ENCODE peak calls at places on chromosomes 2 and 18, in six cellular contexts. H is Peyer's patch, F is K562, A is body of pancreas, W is tibial artery, O is A549. P is an unnamed sample.

GRCh38 chr2:11344342-11344955 is at the start of gene ROCK2:
- DNase-seq in H (peak; percentile 92), F (peak; percentile 90), A (peak; percentile 85), W (peak; percentile 86), O (peak; percentile 91), P (peak; percentile 86)

GRCh38 chr18:37403100-37403781 is 162.4 kb downstream of the CELF4 start:
- DNase-seq in H (no peak), F (no peak), A (peak; percentile 20), W (no peak), O (no peak), P (no peak)

GRCh38 chr2:127066942-127067341 is 40.0 kb downstream of the BIN1 start:
- DNase-seq in H (peak; percentile 68), F (no peak), A (peak; percentile 40), W (peak; percentile 85), O (no peak), P (no peak)

GRCh38 chr18:23134780-23135678 is at the start of gene CABLES1:
- DNase-seq in H (peak; percentile 77), F (peak; percentile 33), A (peak; percentile 70), W (peak; percentile 75), O (peak; percentile 59), P (no peak)

GRCh38 chr18:36440614-36441013 is 143.1 kb downstream of the FHOD3 start:
- DNase-seq in H (no peak), F (no peak), A (peak; percentile 19), W (no peak), O (no peak), P (no peak)

GRCh38 chr2:188971316-188971930 is 2.8 kb upstream of the COL3A1 start:
- DNase-seq in H (no peak), F (no peak), A (no peak), W (no peak), O (no peak), P (no peak)

GRCh38 chr2:96916156-96917007 is 46.5 kb upstream of the SEMA4C start:
- DNase-seq in H (no peak), F (no peak), A (no peak), W (no peak), O (no peak), P (no peak)

GRCh38 chr2:172098650-172099471 is 3.8 kb downstream of the DLX2 start:
- DNase-seq in H (no peak), F (peak; percentile 95), A (peak; percentile 42), W (no peak), O (peak; percentile 77), P (peak; percentile 76)

GRCh38 chr2:173048901-173049661 is 26.6 kb upstream of the MAP3K20 start:
- DNase-seq in H (peak; percentile 87), F (peak; percentile 22), A (peak; percentile 80), W (peak; percentile 89), O (peak; percentile 97), P (peak; percentile 85)

GRCh38 chr18:23131693-23132319 is 3.5 kb upstream of the CABLES1 start:
- DNase-seq in H (peak; percentile 82), F (peak; percentile 82), A (peak; percentile 64), W (peak; percentile 62), O (peak; percentile 76), P (no peak)

GRCh38 chr2:202508686-202509085 is 126.1 kb upstream of the FAM117B start:
- DNase-seq in H (no peak), F (no peak), A (no peak), W (no peak), O (no peak), P (no peak)

GRCh38 chr2:218505754-218506371 is 62.3 kb downstream of the USP37 start:
- DNase-seq in H (no peak), F (no peak), A (no peak), W (no peak), O (no peak), P (no peak)

GRCh38 chr18:11163668-11164067 is 14.3 kb upstream of the PIEZO2 start:
- DNase-seq in H (no peak), F (no peak), A (no peak), W (no peak), O (peak; percentile 36), P (no peak)
- TF ChIP-seq CTCF in H (peak; percentile 23), F (peak; percentile 69), A (peak; percentile 40), W (peak; percentile 12), O (peak; percentile 48), P (no peak)

DNA sequence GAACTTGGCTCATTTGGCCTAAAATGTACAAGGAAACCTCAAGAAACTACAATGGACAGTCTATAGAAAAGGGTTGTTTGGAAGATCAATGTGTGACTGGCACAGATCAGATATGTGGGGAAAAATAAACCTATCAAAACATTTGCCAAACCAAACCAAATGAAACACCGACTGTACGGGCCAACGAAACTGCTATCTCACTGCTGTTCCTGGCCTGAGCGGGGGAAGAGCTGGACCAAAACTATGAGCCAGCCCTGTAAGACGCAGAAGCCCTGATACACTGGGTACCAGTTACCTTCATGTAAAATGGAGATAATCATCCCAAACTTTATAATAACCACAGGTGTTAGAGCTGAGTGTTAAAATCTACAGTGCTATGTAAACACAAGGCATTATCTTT is 11.7 kb downstream of the CDC42EP3 start:
- DNase-seq in H (no peak), F (no peak), A (no peak), W (no peak), O (no peak), P (no peak)
- H3K4me1 ChIP-seq in H (peaks cover 20% of the 10 kb centered on the region), F (peaks cover 14% of the 10 kb centered on the region), A (peaks cover 23% of the 10 kb centered on the region), W (no peaks in the 10 kb centered on the region), O (peaks cover 59% of the 10 kb centered on the region), P (peaks cover 48% of the 10 kb centered on the region)

DNA sequence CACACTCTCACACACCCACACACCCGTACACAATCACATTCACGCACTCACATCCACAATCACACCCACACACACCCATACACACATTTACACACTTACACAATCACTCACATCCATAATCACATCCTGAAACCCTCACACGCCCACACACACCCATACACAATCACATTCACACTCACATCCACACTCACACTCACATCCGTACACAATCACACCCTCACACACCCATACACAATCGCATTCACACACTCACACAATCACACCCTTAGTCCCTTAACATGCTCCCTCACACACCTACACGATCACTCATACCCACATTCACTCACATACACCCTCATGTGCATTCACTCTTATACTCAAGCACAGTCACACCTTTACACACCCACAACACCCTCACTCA is 105.8 kb downstream of the ITGB1BP1 start:
- DNase-seq in H (no peak), F (no peak), A (no peak), W (no peak), O (no peak), P (no peak)
- H3K27ac ChIP-seq in H (no peak overlapping the region), F (no peak overlapping the region), A (no peak overlapping the region), W (no peak overlapping the region), O (no peak overlapping the region), P (peak overlapping the region; percentile 2)

GRCh38 chr2:2564300-2565085 is 233.4 kb upstream of the MYT1L start:
- DNase-seq in H (no peak), F (no peak), A (no peak), W (no peak), O (no peak), P (no peak)
- TF ChIP-seq CTCF in H (no peak), F (no peak), A (no peak), W (no peak), O (no peak), P (no peak)

GRCh38 chr18:79523221-79523737 is 127.5 kb downstream of the NFATC1 start:
- DNase-seq in H (peak; percentile 65), F (no peak), A (no peak), W (no peak), O (no peak), P (peak; percentile 20)
- H3K4me1 ChIP-seq in H (peaks cover 4% of the 10 kb centered on the region), F (no peaks in the 10 kb centered on the region), A (no peaks in the 10 kb centered on the region), W (no peaks in the 10 kb centered on the region), O (no peaks in the 10 kb centered on the region), P (no peaks in the 10 kb centered on the region)